ENCODE peak calls at places on chromosomes 5 and 9, in seven cellular contexts. Z is GM10248, B is coronary artery, I is A549, U is H9, P is kidney epithelial cell, K is OCI-LY7. D is an unnamed sample.

GRCh38 chr5:180718810-180719453 is 20.9 kb downstream of the OR2Y1 start:
- DNase-seq in Z (peak; percentile 37), B (no peak), I (peak; percentile 45), U (no peak), P (peak; percentile 4), K (peak; percentile 44), D (peak; percentile 62)

GRCh38 chr9:116544896-116545295 is 142.2 kb upstream of the TRIM32 start:
- DNase-seq in Z (no peak), B (no peak), I (no peak), U (no peak), P (no peak), K (no peak), D (no peak)

GRCh38 chr9:124868511-124869465 is 6.9 kb downstream of the ARPC5L start:
- DNase-seq in Z (peak; percentile 94), B (peak; percentile 88), I (peak; percentile 84), U (peak; percentile 84), P (no peak), K (peak; percentile 89), D (peak; percentile 86)

GRCh38 chr5:156476704-156477103 is 149.7 kb downstream of the SGCD start:
- DNase-seq in Z (no peak), B (no peak), I (no peak), U (no peak), P (no peak), K (no peak), D (no peak)

GRCh38 chr9:114207845-114208244 is 52.5 kb downstream of the COL27A1 start:
- DNase-seq in Z (no peak), B (no peak), I (no peak), U (no peak), P (no peak), K (no peak), D (no peak)

GRCh38 chr5:157516626-157517325 is 56.8 kb downstream of the NIPAL4 start:
- DNase-seq in Z (no peak), B (peak; percentile 81), I (peak; percentile 52), U (no peak), P (peak; percentile 79), K (no peak), D (peak; percentile 90)

GRCh38 chr5:66142417-66142816 is 1.7 kb upstream of the SREK1 start:
- DNase-seq in Z (no peak), B (no peak), I (no peak), U (no peak), P (no peak), K (no peak), D (no peak)

GRCh38 chr5:82222597-82223574 is 55.3 kb downstream of the RPS23 start:
- DNase-seq in Z (no peak), B (no peak), I (no peak), U (no peak), P (no peak), K (no peak), D (no peak)

GRCh38 chr5:79285833-79286232 is 49.9 kb downstream of the JMY start:
- DNase-seq in Z (no peak), B (no peak), I (no peak), U (no peak), P (no peak), K (no peak), D (no peak)

GRCh38 chr9:87546704-87547103 is 49.0 kb downstream of the DAPK1 start:
- DNase-seq in Z (no peak), B (no peak), I (no peak), U (no peak), P (no peak), K (no peak), D (peak; percentile 66)

GRCh38 chr5:126778675-126779403 is 1.9 kb downstream of the LMNB1 start:
- DNase-seq in Z (no peak), B (no peak), I (no peak), U (no peak), P (no peak), K (no peak), D (no peak)

GRCh38 chr5:125011982-125012381 is 265.5 kb upstream of the ZNF608 start:
- DNase-seq in Z (no peak), B (no peak), I (no peak), U (no peak), P (no peak), K (peak; percentile 46), D (no peak)

GRCh38 chr9:35044071-35044470 is 28.4 kb downstream of the VCP start:
- DNase-seq in Z (no peak), B (no peak), I (no peak), U (no peak), P (no peak), K (no peak), D (no peak)

GRCh38 chr5:56476487-56476856 is 243.3 kb upstream of the ANKRD55 start:
- DNase-seq in Z (no peak), B (peak; percentile 9), I (no peak), U (no peak), P (no peak), K (no peak), D (no peak)

GRCh38 chr5:179242676-179243075 is 102.6 kb downstream of the ADAMTS2 start:
- DNase-seq in Z (no peak), B (peak; percentile 52), I (no peak), U (peak; percentile 19), P (no peak), K (no peak), D (no peak)

GRCh38 chr5:93299596-93300308 is 281.3 kb downstream of the NR2F1-AS1 start:
- DNase-seq in Z (no peak), B (no peak), I (no peak), U (peak; percentile 39), P (peak; percentile 71), K (no peak), D (no peak)

GRCh38 chr5:104186100-104186499 is 623.5 kb upstream of the NUDT12 start:
- DNase-seq in Z (no peak), B (no peak), I (peak; percentile 29), U (no peak), P (no peak), K (peak; percentile 58), D (peak; percentile 99)

GRCh38 chr5:68033961-68034581 is 181.5 kb upstream of the PIK3R1 start:
- DNase-seq in Z (no peak), B (no peak), I (no peak), U (no peak), P (no peak), K (no peak), D (no peak)

GRCh38 chr5:90861843-90862586 is 303.4 kb downstream of the ADGRV1 start:
- DNase-seq in Z (no peak), B (no peak), I (peak; percentile 15), U (no peak), P (no peak), K (no peak), D (no peak)
- TF ChIP-seq CTCF in Z (no peak), B (no peak), I (peak; percentile 41), U (peak; percentile 33), P (no peak), K (peak; percentile 28), D (peak; percentile 9)

GRCh38 chr9:93364734-93365426 is 86.6 kb upstream of the FAM120A start:
- DNase-seq in Z (no peak), B (no peak), I (no peak), U (peak; percentile 48), P (no peak), K (no peak), D (no peak)

GRCh38 chr9:93357649-93358048 is 93.8 kb upstream of the FAM120A start:
- DNase-seq in Z (peak; percentile 25), B (no peak), I (no peak), U (no peak), P (no peak), K (no peak), D (no peak)

GRCh38 chr9:93365427-93366118 is 85.9 kb upstream of the FAM120A start:
- DNase-seq in Z (no peak), B (no peak), I (no peak), U (peak; percentile 83), P (no peak), K (peak; percentile 19), D (no peak)

GRCh38 chr9:93366119-93366447 is 85.4 kb upstream of the FAM120A start:
- DNase-seq in Z (no peak), B (no peak), I (no peak), U (no peak), P (no peak), K (no peak), D (no peak)

DNA sequence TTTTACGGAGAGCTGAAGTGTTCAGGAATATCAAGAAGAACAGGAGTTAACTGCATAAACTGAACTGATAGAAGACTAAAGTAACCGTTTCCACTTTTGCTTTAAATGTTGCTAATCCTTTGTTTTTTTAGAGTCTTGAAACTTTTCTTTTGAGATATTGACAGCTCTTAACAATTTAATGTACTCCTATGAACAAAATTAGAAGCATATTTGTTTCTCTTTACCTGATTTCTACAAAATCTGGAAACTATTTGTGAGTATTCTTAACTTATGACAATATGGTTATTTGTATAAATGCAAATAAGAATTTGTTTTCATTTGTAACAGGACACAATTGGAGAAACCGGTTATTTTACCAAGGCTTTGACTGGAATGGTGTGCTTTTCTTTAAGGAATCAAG is 89.5 kb upstream of the FAM120A start:
- DNase-seq in Z (no peak), B (no peak), I (no peak), U (no peak), P (no peak), K (peak; percentile 29), D (no peak)
- TF ChIP-seq CTCF in Z (no peak), B (no peak), I (no peak), U (no peak), P (no peak), K (no peak), D (no peak)

DNA sequence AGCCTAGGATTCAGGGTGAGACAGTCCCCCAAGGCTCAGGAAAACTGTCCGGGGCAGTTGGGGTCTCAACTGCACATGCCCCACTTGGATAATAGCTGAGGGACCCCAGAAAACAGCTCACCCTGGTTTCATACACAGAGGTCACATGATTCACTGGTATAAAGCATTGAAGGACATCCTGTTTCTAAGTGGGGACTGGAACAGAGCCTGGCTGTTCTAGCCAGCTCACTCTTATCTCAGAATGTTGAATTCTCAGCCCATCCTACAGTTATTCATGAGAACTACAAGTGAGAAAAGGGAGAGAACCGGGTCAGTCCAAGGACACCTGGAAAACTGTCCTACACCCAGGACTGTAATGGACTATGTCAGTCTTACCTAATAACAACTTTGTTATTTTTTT is 170.9 kb downstream of the FGF1 start:
- DNase-seq in Z (no peak), B (no peak), I (no peak), U (no peak), P (no peak), K (no peak), D (no peak)
- TF ChIP-seq CTCF in Z (no peak), B (no peak), I (no peak), U (no peak), P (no peak), K (no peak), D (no peak)

DNA sequence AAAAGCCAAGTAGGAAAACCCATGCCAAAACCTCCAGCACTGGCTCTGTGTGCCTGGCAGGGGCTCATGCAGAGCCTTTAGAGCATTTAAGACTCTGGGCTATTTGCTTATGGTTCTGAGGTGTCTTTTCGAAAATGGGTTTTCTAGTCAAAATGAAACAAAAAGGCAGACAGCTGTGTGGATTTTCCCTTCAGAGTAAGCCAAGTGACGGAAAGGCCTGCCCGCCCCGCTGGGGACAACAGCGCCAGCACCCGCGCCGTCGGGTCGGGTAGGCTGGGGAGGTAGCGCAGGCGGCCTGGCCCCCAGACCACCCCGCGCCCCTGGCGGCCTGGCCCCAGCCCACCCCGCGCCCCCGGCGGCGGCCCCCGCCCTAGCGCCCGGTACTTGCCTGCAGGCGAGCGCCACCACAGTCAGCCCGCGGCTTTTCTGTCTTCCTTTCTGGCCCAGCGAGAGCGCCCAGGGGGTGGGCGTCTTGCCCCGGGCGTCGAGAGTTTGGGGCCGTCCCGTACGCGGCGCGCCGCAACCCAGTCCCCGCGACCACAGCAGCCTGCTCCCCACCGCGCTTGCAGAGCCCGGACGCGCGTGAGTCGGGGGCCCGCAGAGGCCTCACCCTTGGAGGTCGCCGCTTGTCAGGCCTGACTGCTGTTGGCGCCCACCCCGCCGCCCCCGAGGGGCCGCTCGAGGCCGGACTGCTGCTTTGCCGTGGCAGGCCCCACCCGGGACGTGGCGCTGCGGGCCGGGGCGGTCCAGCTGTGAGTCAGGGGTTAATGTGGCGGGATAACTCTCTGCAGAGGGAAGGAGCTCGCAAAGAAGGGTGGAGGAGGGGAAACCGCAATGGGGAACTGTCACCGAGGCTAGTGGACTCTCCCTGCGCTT is at the start of gene TICAM2:
- DNase-seq in Z (peak; percentile 83), B (peak; percentile 79), I (peak; percentile 22), U (peak; percentile 67), P (no peak), K (peak; percentile 48), D (no peak)
- TF ChIP-seq CTCF in Z (no peak), B (no peak), I (peak; percentile 29), U (peak; percentile 44), P (no peak), K (peak; percentile 42), D (no peak)

D was measured in MCF 10A.